ENCODE peak calls at places on chromosomes 2 and 18, in seven cellular contexts. Y is IMR-90, X is mesenchymal stem cell, S is mesendoderm, Q is H9, I is trophoblast cell, J is H1. C is an unnamed sample.

GRCh38 chr18:22106536-22107292 is 62.7 kb upstream of the GATA6 start:
- DNase-seq in Y (peak), X (no peak), S (peak), Q (no peak), I (peak), J (no peak), C (no peak)

GRCh38 chr2:54652540-54652939 is 70.9 kb upstream of the EML6 start:
- DNase-seq in Y (peak), X (no peak), S (no peak), Q (no peak), I (no peak), J (no peak), C (no peak)

GRCh38 chr18:42954887-42955286 is 160.6 kb downstream of the RIT2 start:
- DNase-seq in Y (no peak), X (no peak), S (no peak), Q (no peak), I (no peak), J (no peak), C (no peak)

GRCh38 chr18:58962331-58962730 is 97.7 kb downstream of the ZNF532 start:
- DNase-seq in Y (no peak), X (no peak), S (no peak), Q (no peak), I (no peak), J (no peak), C (no peak)

GRCh38 chr2:148302526-148302925 is 281.6 kb downstream of the MBD5 start:
- DNase-seq in Y (no peak), X (no peak), S (no peak), Q (no peak), I (no peak), J (no peak), C (no peak)

GRCh38 chr2:121356058-121356640 is 71.1 kb upstream of the TFCP2L1 start:
- DNase-seq in Y (peak), X (peak), S (peak), Q (peak), I (peak), J (peak), C (peak)

GRCh38 chr2:28164280-28164801 is 228.3 kb upstream of the FOSL2 start:
- DNase-seq in Y (peak), X (peak), S (no peak), Q (no peak), I (no peak), J (no peak), C (no peak)

GRCh38 chr18:58194028-58194427 is 150.0 kb downstream of the NEDD4L start:
- DNase-seq in Y (no peak), X (no peak), S (peak), Q (peak), I (no peak), J (no peak), C (no peak)

GRCh38 chr2:73836141-73836943 is 7.6 kb downstream of the STAMBP start:
- DNase-seq in Y (no peak), X (no peak), S (no peak), Q (no peak), I (no peak), J (no peak), C (no peak)

GRCh38 chr2:214103199-214104001 is 307.5 kb upstream of the VWC2L start:
- DNase-seq in Y (peak), X (peak), S (no peak), Q (no peak), I (no peak), J (no peak), C (no peak)

GRCh38 chr18:35029103-35029502 is 12.1 kb upstream of the MAPRE2 start:
- DNase-seq in Y (peak), X (peak), S (no peak), Q (no peak), I (peak), J (no peak), C (no peak)

GRCh38 chr2:39476524-39476923 is 39.4 kb upstream of the MAP4K3 start:
- DNase-seq in Y (no peak), X (no peak), S (no peak), Q (no peak), I (no peak), J (no peak), C (no peak)

GRCh38 chr18:27839141-27839540 is 337.8 kb downstream of the CDH2 start:
- DNase-seq in Y (peak), X (peak), S (peak), Q (no peak), I (peak), J (no peak), C (no peak)

GRCh38 chr18:13568443-13569392 is 157.6 kb downstream of the FAM210A start:
- DNase-seq in Y (no peak), X (no peak), S (no peak), Q (no peak), I (no peak), J (no peak), C (no peak)

GRCh38 chr2:211591456-211591855 is 947.1 kb downstream of the ERBB4 start:
- DNase-seq in Y (no peak), X (no peak), S (peak), Q (no peak), I (peak), J (no peak), C (no peak)

GRCh38 chr18:79985172-79985571 is 3.2 kb downstream of the TXNL4A start:
- DNase-seq in Y (no peak), X (no peak), S (no peak), Q (no peak), I (no peak), J (no peak), C (no peak)

GRCh38 chr18:79986726-79987125 is 1.6 kb downstream of the TXNL4A start:
- DNase-seq in Y (no peak), X (no peak), S (no peak), Q (no peak), I (no peak), J (no peak), C (no peak)

GRCh38 chr18:79988925-79989361 is 580 bp upstream of the TXNL4A start:
- DNase-seq in Y (peak), X (peak), S (peak), Q (peak), I (peak), J (no peak), C (no peak)

GRCh38 chr18:79988079-79988924 is at the start of gene TXNL4A:
- DNase-seq in Y (peak), X (peak), S (peak), Q (peak), I (peak), J (no peak), C (peak)

GRCh38 chr18:79987566-79987965 is 797 bp downstream of the TXNL4A start:
- DNase-seq in Y (no peak), X (peak), S (no peak), Q (no peak), I (peak), J (no peak), C (no peak)
- H3K9ac ChIP-seq in Y (peak), X (peak), S (peak), Q (peak), I (no peak), J (peak), C (no peak)

GRCh38 chr2:118264591-118264990 is 176.3 kb downstream of the INSIG2 start:
- DNase-seq in Y (no peak), X (no peak), S (no peak), Q (no peak), I (no peak), J (no peak), C (no peak)
- H3K4ac ChIP-seq in Y (no peak), X (no peak), S (no peak), Q (no peak), I (no peak), J (no peak), C (no peak)

GRCh38 chr2:204195498-204195897 is 258.9 kb downstream of the ICOS start:
- DNase-seq in Y (no peak), X (no peak), S (no peak), Q (no peak), I (no peak), J (no peak), C (no peak)
- H2AK5ac ChIP-seq in Y (no peak), X (no peak), S (no peak), Q (no peak), I (no peak), J (no peak), C (no peak)

GRCh38 chr18:8620845-8621244 is 11.6 kb downstream of the RAB12 start:
- DNase-seq in Y (no peak), X (no peak), S (no peak), Q (no peak), I (no peak), J (no peak), C (no peak)

GRCh38 chr18:8627107-8627472 is 17.9 kb downstream of the RAB12 start:
- DNase-seq in Y (no peak), X (no peak), S (no peak), Q (no peak), I (no peak), J (no peak), C (no peak)

GRCh38 chr18:8626414-8627106 is 17.3 kb downstream of the RAB12 start:
- DNase-seq in Y (no peak), X (no peak), S (no peak), Q (no peak), I (peak), J (no peak), C (no peak)

GRCh38 chr18:8625693-8626092 is 16.5 kb downstream of the RAB12 start:
- DNase-seq in Y (no peak), X (no peak), S (no peak), Q (no peak), I (no peak), J (no peak), C (no peak)

GRCh38 chr18:8623549-8624106 is 14.4 kb downstream of the RAB12 start:
- DNase-seq in Y (no peak), X (peak), S (no peak), Q (no peak), I (peak), J (no peak), C (no peak)
- H3K9ac ChIP-seq in Y (no peak), X (peak), S (peak), Q (no peak), I (no peak), J (no peak), C (no peak)